ENCODE peak calls at places on chromosomes 16 and 17, in six cellular contexts. R is NCI-H2081, Q is NB4, H is sciatic nerve, P is choroid plexus epithelial cell, W is osteoblast. A is an unnamed sample.

GRCh38 chr16:55820615-55821014 is 12.3 kb downstream of the CES1 start:
- DNase-seq in W (no peak), Q (no peak), H (no peak), P (no peak), R (no peak), A (no peak)

GRCh38 chr16:87243383-87243964 is 73.7 kb downstream of the C16orf95 start:
- DNase-seq in P (no peak), R (no peak), W (no peak), Q (no peak), H (no peak), A (no peak)

GRCh38 chr17:38967290-38967738 is at the start of gene FBXO47:
- DNase-seq in R (peak; percentile 25), W (peak; percentile 91), H (peak; percentile 96), Q (no peak), P (peak; percentile 95), A (peak; percentile 97)

GRCh38 chr16:64540449-64540848 is 581.4 kb downstream of the CDH11 start:
- DNase-seq in R (no peak), H (no peak), P (no peak), Q (no peak), W (no peak), A (no peak)

GRCh38 chr17:82838386-82839063 is 1.3 kb downstream of the ZNF750 start:
- DNase-seq in R (peak; percentile 20), W (no peak), H (peak; percentile 50), Q (peak; percentile 90), P (peak; percentile 16), A (no peak)

GRCh38 chr16:50622643-50623369 is 58.3 kb downstream of the SNX20 start:
- DNase-seq in Q (no peak), W (no peak), P (no peak), R (no peak), H (no peak), A (no peak)

GRCh38 chr16:80990577-80990976 is 16.1 kb downstream of the CMC2 start:
- DNase-seq in H (no peak), Q (no peak), R (no peak), P (no peak), W (no peak), A (no peak)

GRCh38 chr16:64089697-64090096 is 1032.2 kb downstream of the CDH11 start:
- DNase-seq in P (peak; percentile 42), W (no peak), Q (peak; percentile 42), R (peak; percentile 22), H (no peak), A (no peak)

GRCh38 chr17:81329927-81330883 is 35.1 kb upstream of the SLC38A10 start:
- DNase-seq in H (no peak), W (peak; percentile 86), P (no peak), Q (no peak), R (no peak), A (no peak)

GRCh38 chr16:4313563-4314531 is 2.0 kb upstream of the GLIS2 start:
- DNase-seq in W (peak; percentile 96), P (no peak), Q (peak; percentile 58), R (no peak), H (no peak), A (no peak)

GRCh38 chr16:78985736-78986605 is 614.6 kb downstream of the MAF start:
- DNase-seq in W (no peak), H (no peak), P (no peak), Q (no peak), R (no peak), A (no peak)

GRCh38 chr17:75241996-75242460 is 19.4 kb downstream of the GGA3 start:
- DNase-seq in P (no peak), R (no peak), W (peak; percentile 97), H (no peak), Q (no peak), A (no peak)

GRCh38 chr16:49516382-49517036 is 142.9 kb downstream of the C16orf78 start:
- DNase-seq in P (no peak), W (peak; percentile 65), H (no peak), Q (no peak), R (no peak), A (no peak)

GRCh38 chr17:34306466-34306865 is 12.8 kb upstream of the CCL8 start:
- DNase-seq in H (no peak), Q (peak; percentile 32), R (no peak), P (peak; percentile 70), W (no peak), A (peak; percentile 46)

GRCh38 chr17:70984873-70985272 is 815.5 kb downstream of the KCNJ2 start:
- DNase-seq in R (no peak), P (no peak), H (no peak), W (no peak), Q (no peak), A (no peak)

GRCh38 chr17:64036198-64036922 is 15.9 kb upstream of the ICAM2 start:
- DNase-seq in H (no peak), W (no peak), Q (no peak), P (no peak), R (no peak), A (no peak)

GRCh38 chr16:81505011-81505660 is 60.5 kb downstream of the CMIP start:
- DNase-seq in R (no peak), W (peak; percentile 5), Q (peak; percentile 71), H (no peak), P (no peak), A (peak; percentile 32)

GRCh38 chr17:40498281-40499084 is 2.9 kb downstream of the TNS4 start:
- DNase-seq in H (no peak), Q (no peak), P (no peak), W (no peak), R (peak; percentile 37), A (no peak)

GRCh38 chr17:71032746-71033273 is 863.5 kb downstream of the KCNJ2 start:
- DNase-seq in Q (no peak), H (no peak), P (no peak), W (no peak), R (peak; percentile 100), A (no peak)

GRCh38 chr16:22088642-22089041 is 3.7 kb upstream of the VWA3A start:
- DNase-seq in R (no peak), H (no peak), Q (no peak), W (no peak), P (no peak), A (no peak)

GRCh38 chr16:4936181-4936990 is 562 bp downstream of the PPL start:
- DNase-seq in Q (no peak), R (peak; percentile 24), H (no peak), W (peak; percentile 76), P (no peak), A (no peak)

GRCh38 chr17:42520540-42520951 is 15.5 kb upstream of the NAGLU start:
- DNase-seq in W (peak; percentile 19), P (no peak), H (peak; percentile 74), R (no peak), Q (peak; percentile 41), A (no peak)

GRCh38 chr16:1812732-1813163 is 13.9 kb downstream of the HAGH start:
- DNase-seq in R (peak; percentile 87), H (peak; percentile 78), Q (peak; percentile 75), P (peak; percentile 84), W (peak; percentile 98), A (peak; percentile 74)

A was measured in testis.